ENCODE peak calls at places on chromosomes 16 and 17, in ten cellular contexts. V, R, A, W, D, G, J, L, M and P are unnamed samples.

GRCh38 chr17:52419256-52419655 is 260.7 kb upstream of the CA10 start:
- DNase-seq in R (no peak), A (no peak), L (no peak), J (no peak), G (no peak), V (no peak), D (no peak), M (no peak), W (no peak), P (no peak)

GRCh38 chr17:65015855-65016254 is 40.7 kb downstream of the GNA13 start:
- DNase-seq in A (no peak), L (no peak), W (no peak), M (no peak), G (no peak), V (no peak), J (no peak), D (no peak), R (no peak), P (no peak)

GRCh38 chr17:49409066-49409465 is 5.6 kb downstream of the PHB1 start:
- DNase-seq in M (no peak), L (no peak), W (no peak), R (no peak), A (no peak), V (no peak), J (no peak), G (no peak), D (no peak), P (no peak)

GRCh38 chr16:1194665-1195392 is 30.2 kb downstream of the TPSG1 start:
- DNase-seq in J (peak), L (no peak), R (no peak), G (no peak), W (no peak), D (peak), V (no peak), A (no peak), M (no peak), P (peak)

GRCh38 chr17:73711916-73712315 is 67.7 kb upstream of the SDK2 start:
- DNase-seq in W (no peak), V (no peak), J (no peak), L (no peak), G (no peak), R (no peak), D (no peak), A (no peak), M (no peak), P (no peak)

GRCh38 chr16:51056331-51056730 is 94.7 kb downstream of the SALL1 start:
- DNase-seq in J (no peak), L (no peak), M (no peak), V (no peak), W (no peak), A (no peak), R (no peak), D (no peak), G (no peak), P (no peak)

GRCh38 chr17:4442582-4442981 is 8.8 kb downstream of the SPNS3 start:
- DNase-seq in A (no peak), L (no peak), D (no peak), V (no peak), W (no peak), G (no peak), J (no peak), R (no peak), M (no peak), P (no peak)

GRCh38 chr17:44971776-44972483 is 3.8 kb upstream of the C1QL1 start:
- DNase-seq in A (no peak), G (no peak), D (peak), W (peak), J (no peak), R (peak), V (no peak), L (no peak), M (no peak), P (no peak)

GRCh38 chr17:79946352-79947231 is 89.1 kb downstream of the TBC1D16 start:
- DNase-seq in W (no peak), D (no peak), V (no peak), M (no peak), R (no peak), A (no peak), J (peak), L (no peak), G (no peak), P (no peak)

GRCh38 chr17:49498037-49498615 is 3.0 kb downstream of the NGFR start:
- DNase-seq in A (no peak), M (no peak), V (no peak), W (no peak), J (no peak), G (no peak), R (no peak), D (no peak), L (no peak), P (no peak)

GRCh38 chr16:17470871-17471744 is at the start of gene XYLT1:
- DNase-seq in W (peak), R (peak), D (peak), L (peak), J (peak), A (no peak), M (no peak), G (peak), V (peak), P (no peak)

GRCh38 chr17:49013311-49014205 is 16.4 kb downstream of the IGF2BP1 start:
- DNase-seq in A (no peak), L (no peak), D (no peak), R (no peak), M (no peak), V (no peak), G (no peak), W (no peak), J (no peak), P (no peak)

GRCh38 chr17:4143563-4144410 is 790 bp downstream of the CYB5D2 start:
- DNase-seq in W (peak), J (peak), A (peak), G (peak), R (peak), D (peak), V (peak), L (peak), M (peak), P (peak)

GRCh38 chr16:58509256-58510096 is 5.8 kb upstream of the SETD6 start:
- DNase-seq in V (no peak), D (no peak), W (no peak), M (no peak), G (no peak), J (peak), R (no peak), L (no peak), A (no peak), P (no peak)

GRCh38 chr16:24635900-24636610 is 93.4 kb upstream of the TNRC6A start:
- DNase-seq in L (peak), J (peak), A (peak), G (no peak), W (no peak), M (no peak), R (no peak), D (no peak), V (peak), P (no peak)

GRCh38 chr16:12801511-12802042 is 2.1 kb downstream of the CPPED1 start:
- DNase-seq in R (peak), D (peak), A (no peak), G (no peak), L (no peak), V (peak), W (no peak), M (no peak), J (no peak), P (peak)

GRCh38 chr17:14006249-14006942 is 62.9 kb upstream of the COX10 start:
- DNase-seq in V (no peak), R (no peak), A (no peak), D (no peak), J (no peak), W (no peak), L (no peak), G (no peak), M (no peak), P (no peak)

GRCh38 chr17:69404398-69404797 is 10.1 kb upstream of the MAP2K6 start:
- DNase-seq in R (no peak), M (no peak), W (no peak), L (no peak), V (no peak), A (no peak), D (no peak), G (no peak), J (no peak), P (no peak)

GRCh38 chr16:8963010-8963824 is 489 bp downstream of the USP7 start:
- DNase-seq in J (peak), D (peak), R (peak), L (peak), M (no peak), V (no peak), G (no peak), W (no peak), A (no peak), P (no peak)

GRCh38 chr17:50028207-50029120 is 27.4 kb upstream of the ITGA3 start:
- DNase-seq in A (no peak), G (no peak), W (no peak), L (no peak), V (peak), M (no peak), D (no peak), J (no peak), R (no peak), P (peak)

GRCh38 chr17:44314869-44315661 is 6.7 kb downstream of the RUNDC3A start:
- DNase-seq in J (peak), L (no peak), G (no peak), D (peak), R (peak), M (no peak), W (peak), V (no peak), A (no peak), P (peak)

GRCh38 chr16:56964243-56965148 is 2.7 kb downstream of the CETP start:
- DNase-seq in G (peak), W (peak), A (peak), L (peak), R (peak), M (peak), D (peak), V (peak), J (peak), P (peak)

GRCh38 chr17:17518019-17518418 is 21.8 kb upstream of the RASD1 start:
- DNase-seq in D (no peak), L (no peak), W (no peak), G (no peak), M (no peak), V (no peak), R (no peak), A (no peak), J (no peak), P (no peak)

GRCh38 chr16:87276091-87276561 is 41.1 kb downstream of the C16orf95 start:
- DNase-seq in G (no peak), W (no peak), A (no peak), V (no peak), D (peak), L (no peak), J (no peak), R (no peak), M (no peak), P (peak)

GRCh38 chr16:30473231-30474061 is 904 bp downstream of the ITGAL start:
- DNase-seq in J (no peak), V (no peak), L (peak), A (no peak), D (peak), G (peak), M (peak), W (no peak), R (no peak), P (peak)

GRCh38 chr16:82192665-82193064 is 22.6 kb upstream of the MPHOSPH6 start:
- DNase-seq in G (no peak), V (peak), J (no peak), W (no peak), M (no peak), L (no peak), D (peak), R (peak), A (no peak), P (no peak)

GRCh38 chr16:82699711-82700495 is 73.1 kb downstream of the CDH13 start:
- DNase-seq in M (no peak), W (peak), V (peak), D (no peak), G (no peak), J (no peak), A (no peak), L (no peak), R (no peak), P (no peak)

GRCh38 chr16:83200005-83200779 is 573.4 kb downstream of the CDH13 start:
- DNase-seq in L (peak), J (no peak), V (no peak), G (no peak), M (no peak), D (no peak), R (no peak), A (no peak), W (no peak), P (no peak)

GRCh38 chr17:68184816-68185436 is 62.9 kb upstream of the AMZ2 start:
- DNase-seq in W (no peak), G (no peak), R (peak), V (no peak), J (no peak), A (no peak), L (no peak), M (peak), D (peak), P (peak)

GRCh38 chr16:30104492-30104891 is 8.5 kb upstream of the YPEL3 start:
- DNase-seq in G (no peak), M (no peak), V (no peak), J (no peak), R (no peak), A (no peak), W (no peak), D (no peak), L (no peak), P (no peak)

GRCh38 chr16:67448580-67448979 is 17.7 kb downstream of the HSD11B2 start:
- DNase-seq in J (no peak), V (no peak), W (no peak), D (no peak), L (no peak), R (no peak), M (no peak), A (no peak), G (no peak), P (no peak)

GRCh38 chr17:4806420-4806769 is 557 bp upstream of the PLD2 start:
- DNase-seq in A (no peak), D (no peak), L (no peak), J (no peak), W (no peak), R (peak), V (no peak), M (no peak), G (no peak), P (no peak)

GRCh38 chr17:39400547-39401411 is 647 bp downstream of the FBXL20 start:
- DNase-seq in L (peak), J (peak), M (peak), V (no peak), D (peak), A (no peak), R (no peak), W (no peak), G (no peak), P (no peak)

GRCh38 chr17:54967621-54968258 is 714 bp downstream of the COX11 start:
- DNase-seq in D (peak), G (no peak), V (no peak), L (no peak), A (no peak), J (no peak), R (no peak), M (no peak), W (no peak), P (peak)

GRCh38 chr16:81313731-81314602 is 795 bp upstream of the GAN start:
- DNase-seq in L (no peak), V (no peak), A (no peak), G (no peak), M (no peak), R (no peak), D (no peak), J (no peak), W (no peak), P (no peak)

GRCh38 chr17:76171701-76172100 is 30.7 kb upstream of the FOXJ1 start:
- DNase-seq in G (no peak), W (no peak), L (no peak), A (no peak), V (no peak), J (no peak), M (no peak), D (no peak), R (no peak), P (no peak)

GRCh38 chr16:87305505-87306391 is 11.4 kb downstream of the C16orf95 start:
- DNase-seq in R (no peak), D (no peak), J (no peak), V (no peak), W (no peak), L (no peak), G (no peak), A (no peak), M (no peak), P (no peak)

GRCh38 chr17:5587431-5588032 is 3.2 kb upstream of the NLRP1 start:
- DNase-seq in W (peak), J (no peak), G (no peak), V (peak), L (no peak), D (peak), A (peak), M (peak), R (peak), P (peak)

GRCh38 chr17:29251969-29252866 is 5.6 kb downstream of the CRYBA1 start:
- DNase-seq in W (no peak), G (no peak), R (peak), M (no peak), A (no peak), J (no peak), V (no peak), D (no peak), L (no peak), P (peak)